ENCODE peak calls at places on chromosomes 16 and 17, in five cellular contexts. O, H, S, D and B are unnamed samples.

GRCh38 chr16:528111-529011 is 849 bp downstream of the CAPN15 start:
- DNase-seq in H (no peak), D (peak; percentile 87), S (peak; percentile 36), O (no peak), B (no peak)

GRCh38 chr17:74296548-74296936 is 22.5 kb downstream of the DNAI2 start:
- DNase-seq in H (peak; percentile 13), S (peak; percentile 73), O (peak; percentile 16), D (peak; percentile 42), B (no peak)

GRCh38 chr17:40466298-40466971 is 23.2 kb downstream of the IGFBP4 start:
- DNase-seq in O (no peak), D (no peak), S (peak; percentile 57), H (no peak), B (no peak)

GRCh38 chr17:8900626-8901585 is 33.4 kb upstream of the PIK3R6 start:
- DNase-seq in D (no peak), H (no peak), S (no peak), O (no peak), B (no peak)

GRCh38 chr17:62744259-62744658 is 63.9 kb downstream of the MARCHF10 start:
- DNase-seq in S (no peak), D (no peak), O (no peak), H (no peak), B (no peak)

GRCh38 chr16:48347980-48348379 is 37.2 kb downstream of the SIAH1 start:
- DNase-seq in O (no peak), S (no peak), D (no peak), H (no peak), B (no peak)

GRCh38 chr17:77061711-77062110 is 79.1 kb upstream of the SEC14L1 start:
- DNase-seq in O (no peak), H (no peak), D (no peak), S (no peak), B (no peak)

GRCh38 chr16:47143329-47143676 is 442 bp downstream of the NETO2 start:
- DNase-seq in O (peak; percentile 4), D (peak; percentile 76), S (peak; percentile 84), H (no peak), B (peak; percentile 91)

GRCh38 chr17:62735027-62735651 is 73.0 kb downstream of the MARCHF10 start:
- DNase-seq in S (no peak), O (no peak), H (no peak), D (no peak), B (no peak)

GRCh38 chr17:50558091-50558490 is 2.4 kb upstream of the CACNA1G start:
- DNase-seq in H (no peak), D (no peak), S (peak; percentile 37), O (no peak), B (no peak)

GRCh38 chr17:79747508-79748295 is 17.0 kb downstream of the ENPP7 start:
- DNase-seq in S (no peak), H (no peak), D (no peak), O (no peak), B (no peak)

GRCh38 chr17:66967867-66968543 is 3.5 kb downstream of the CACNG4 start:
- DNase-seq in D (no peak), S (no peak), H (no peak), O (no peak), B (no peak)

GRCh38 chr17:15278381-15278780 is 13.3 kb upstream of the PMP22 start:
- DNase-seq in H (no peak), S (peak; percentile 41), O (no peak), D (no peak), B (no peak)

GRCh38 chr17:72539981-72540897 is 419.4 kb downstream of the SOX9 start:
- DNase-seq in S (peak; percentile 79), H (no peak), O (peak; percentile 10), D (peak; percentile 79), B (peak; percentile 95)

GRCh38 chr17:52419256-52419655 is 260.7 kb upstream of the CA10 start:
- DNase-seq in H (no peak), S (peak; percentile 3), D (no peak), O (no peak), B (no peak)

GRCh38 chr17:79563237-79564013 is 47.4 kb downstream of the RBFOX3 start:
- DNase-seq in O (no peak), S (peak; percentile 92), H (no peak), D (no peak), B (no peak)

GRCh38 chr16:2663553-2664521 is 18.5 kb upstream of the KCTD5 start:
- DNase-seq in S (no peak), D (peak; percentile 54), O (no peak), H (peak; percentile 76), B (no peak)

GRCh38 chr16:2535644-2536021 is 2.2 kb upstream of the PDPK1 start:
- DNase-seq in D (no peak), O (peak; percentile 14), H (peak; percentile 55), S (peak; percentile 1), B (no peak)

GRCh38 chr17:39591958-39592954 is 15.5 kb downstream of the NEUROD2 start:
- DNase-seq in H (no peak), S (peak; percentile 64), O (no peak), D (peak; percentile 41), B (no peak)

GRCh38 chr17:32341141-32341856 is 674 bp downstream of the C17orf75 start:
- DNase-seq in D (no peak), O (no peak), S (peak; percentile 70), H (no peak), B (peak; percentile 10)

GRCh38 chr16:1066584-1067172 is 5.9 kb upstream of the SSTR5 start:
- DNase-seq in S (no peak), O (no peak), D (no peak), H (no peak), B (no peak)

GRCh38 chr17:38794221-38794620 is 5.1 kb downstream of the PIP4K2B start:
- DNase-seq in D (no peak), O (no peak), S (no peak), H (no peak), B (no peak)

GRCh38 chr17:42660692-42661345 is 1.7 kb downstream of the TUBG2 start:
- DNase-seq in O (no peak), H (no peak), D (peak; percentile 60), S (peak; percentile 68), B (no peak)

GRCh38 chr17:74859439-74860228 is at the start of gene GRIN2C:
- DNase-seq in D (no peak), O (no peak), H (no peak), S (no peak), B (no peak)

GRCh38 chr17:61238455-61238933 is 161.1 kb upstream of the TBX2 start:
- DNase-seq in D (no peak), S (no peak), H (no peak), O (no peak), B (no peak)

GRCh38 chr16:69276143-69277115 is 34.7 kb upstream of the VPS4A start:
- DNase-seq in S (no peak), H (peak; percentile 92), D (peak; percentile 31), O (peak; percentile 49), B (peak; percentile 86)

GRCh38 chr16:2180962-2181923 is 15.2 kb downstream of the CASKIN1 start:
- DNase-seq in H (no peak), S (no peak), D (no peak), O (no peak), B (no peak)

DNA sequence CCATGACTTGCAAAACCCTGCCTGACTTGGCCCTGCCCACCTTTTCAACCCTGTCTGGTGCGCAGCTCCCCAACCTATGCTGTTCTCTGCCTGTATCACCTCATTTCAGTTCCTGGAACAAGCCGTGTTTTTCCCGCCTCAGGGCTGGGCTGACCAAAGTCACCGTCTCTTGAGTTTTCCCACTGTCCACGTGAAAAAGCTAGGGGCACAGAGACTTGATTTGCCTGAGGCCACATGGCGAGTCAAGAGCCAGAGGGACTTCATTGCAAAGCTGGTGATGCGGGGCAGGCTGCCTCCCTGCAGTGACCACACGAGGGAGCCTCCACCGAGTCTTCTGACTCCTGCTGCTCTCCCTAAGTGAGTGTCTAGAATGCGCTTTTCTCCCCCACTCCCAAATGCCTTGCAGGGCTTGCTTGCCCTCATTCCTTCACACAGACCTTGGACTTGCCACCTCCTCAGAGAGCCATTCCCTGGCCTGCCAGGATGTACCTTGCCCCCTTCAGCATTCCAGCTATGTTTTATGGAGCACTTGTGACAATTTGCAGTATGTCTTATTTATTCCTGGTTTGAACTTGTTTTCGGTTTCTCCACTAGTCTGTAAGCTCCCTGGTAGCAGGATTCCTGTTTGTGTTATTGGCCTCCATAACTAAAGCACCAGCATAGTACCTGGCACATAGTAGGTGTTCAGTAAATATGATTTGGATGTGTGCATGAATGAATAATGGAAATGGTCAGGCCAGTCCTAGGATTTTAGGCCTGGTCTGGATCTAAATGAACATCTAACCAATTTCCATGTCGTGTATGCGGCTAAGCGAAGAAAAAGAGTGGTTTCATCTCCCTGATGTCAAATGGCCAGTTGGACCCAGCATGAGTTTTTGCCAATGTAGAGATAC is 252.3 kb downstream of the SNX29 start:
- DNase-seq in S (peak; percentile 70), H (peak; percentile 71), O (no peak), D (peak; percentile 80), B (no peak)
- TF ChIP-seq CTCF in S (peak; percentile 72), H (peak; percentile 92), O (no peak), D (peak; percentile 72), B (peak; percentile 87)

DNA sequence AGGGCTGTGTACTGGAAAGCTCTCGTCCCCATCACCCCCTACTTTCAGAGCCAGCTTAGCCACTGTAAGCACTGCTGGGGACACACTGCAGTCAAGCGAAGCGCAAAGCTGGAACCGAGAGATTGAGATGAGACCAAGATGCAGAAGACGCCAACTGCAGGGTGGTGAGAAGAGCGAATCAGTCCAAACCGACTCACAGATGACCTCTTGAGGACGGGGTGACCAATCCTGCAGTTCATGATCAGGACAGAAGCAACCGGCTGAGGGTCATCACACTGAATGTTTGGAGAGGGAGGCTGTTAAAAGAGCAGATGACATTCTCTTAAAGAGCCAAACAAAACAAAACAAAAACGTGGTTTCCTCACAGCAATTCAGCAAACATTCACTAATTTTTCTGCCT is 8.5 kb downstream of the HASPIN start:
- DNase-seq in D (peak; percentile 49), H (no peak), O (no peak), S (peak; percentile 46), B (no peak)
- TF ChIP-seq CTCF in D (no peak), H (no peak), O (no peak), S (no peak), B (no peak)

GRCh38 chr17:1916963-1917715 is 87.3 kb downstream of the RPA1 start:
- DNase-seq in S (no peak), O (no peak), D (no peak), H (no peak), B (no peak)

GRCh38 chr17:1916339-1916738 is 86.5 kb downstream of the RPA1 start:
- DNase-seq in S (no peak), H (no peak), D (no peak), O (no peak), B (no peak)

GRCh38 chr17:1919206-1919605 is 89.4 kb downstream of the RPA1 start:
- DNase-seq in D (no peak), S (no peak), O (no peak), H (no peak), B (no peak)

GRCh38 chr17:1918346-1919021 is 88.7 kb downstream of the RPA1 start:
- DNase-seq in H (no peak), D (no peak), O (no peak), S (no peak), B (no peak)

DNA sequence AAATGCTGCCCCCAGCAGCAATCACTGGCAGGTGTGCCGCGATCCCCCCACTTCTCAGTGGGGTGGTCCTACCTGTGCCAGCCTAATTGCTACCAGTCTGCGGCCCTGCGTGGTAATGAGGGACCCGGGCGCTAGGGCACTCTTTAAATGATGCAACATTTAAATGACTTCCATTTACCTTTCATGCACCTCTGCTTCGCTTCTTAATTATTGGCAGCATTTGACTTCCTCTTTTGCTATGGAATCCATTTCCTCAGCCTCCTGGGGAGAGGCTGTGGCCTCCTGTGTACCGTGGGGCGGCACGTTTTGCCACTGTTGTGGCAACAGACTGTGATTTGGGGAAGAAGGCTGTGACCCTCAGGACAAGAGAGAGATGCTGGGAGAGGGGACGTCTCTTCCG is 86.1 kb downstream of the RPA1 start:
- DNase-seq in O (no peak), D (no peak), H (no peak), S (no peak), B (no peak)
- TF ChIP-seq CTCF in O (no peak), D (no peak), H (no peak), S (no peak), B (no peak)

GRCh38 chr16:5615868-5616642 is 518.5 kb upstream of the EEF2KMT start:
- DNase-seq in H (no peak), D (peak; percentile 64), S (peak; percentile 58), O (no peak), B (no peak)
- TF ChIP-seq CTCF in H (peak; percentile 28), D (peak; percentile 78), S (peak; percentile 59), O (no peak), B (peak; percentile 33)